ENCODE peak calls at places on chromosomes 7 and 10, in four cellular contexts. One of them, this sample, is unnamed.

GRCh38 chr10:96089116-96089515 is 41.0 kb upstream of the ZNF518A start:
- DNase-seq in memory B cell: no peak
- DNase-seq in smooth muscle cell of the brain vasculature: no peak
- DNase-seq in CD8-positive, alpha-beta T cell: no peak
- DNase-seq in this sample: no peak

GRCh38 chr10:69503896-69504265 is 52.6 kb downstream of the TSPAN15 start:
- DNase-seq in memory B cell: no peak
- DNase-seq in smooth muscle cell of the brain vasculature: no peak
- DNase-seq in CD8-positive, alpha-beta T cell: no peak
- DNase-seq in this sample: no peak

GRCh38 chr10:3468919-3469638 is 296.5 kb upstream of the PITRM1 start:
- DNase-seq in memory B cell: no peak
- DNase-seq in smooth muscle cell of the brain vasculature: no peak
- DNase-seq in CD8-positive, alpha-beta T cell: no peak
- DNase-seq in this sample: no peak

GRCh38 chr7:117279931-117280525 is 42.8 kb downstream of the WNT2 start:
- DNase-seq in memory B cell: no peak
- DNase-seq in smooth muscle cell of the brain vasculature: no peak
- DNase-seq in CD8-positive, alpha-beta T cell: no peak
- DNase-seq in this sample: no peak

GRCh38 chr10:3336673-3337293 is 164.2 kb upstream of the PITRM1 start:
- DNase-seq in memory B cell: no peak
- DNase-seq in smooth muscle cell of the brain vasculature: no peak
- DNase-seq in CD8-positive, alpha-beta T cell: no peak
- DNase-seq in this sample: no peak

GRCh38 chr10:32957341-32958084 is 517 bp downstream of the ITGB1 start:
- DNase-seq in memory B cell: peak
- DNase-seq in smooth muscle cell of the brain vasculature: no peak
- DNase-seq in CD8-positive, alpha-beta T cell: peak
- DNase-seq in this sample: no peak

GRCh38 chr10:103564799-103565365 is 71.4 kb downstream of the NEURL1 start:
- DNase-seq in memory B cell: no peak
- DNase-seq in smooth muscle cell of the brain vasculature: no peak
- DNase-seq in CD8-positive, alpha-beta T cell: no peak
- DNase-seq in this sample: no peak

GRCh38 chr10:79028056-79028430 is 40.7 kb upstream of the ZMIZ1 start:
- DNase-seq in memory B cell: no peak
- DNase-seq in smooth muscle cell of the brain vasculature: no peak
- DNase-seq in CD8-positive, alpha-beta T cell: no peak
- DNase-seq in this sample: no peak

GRCh38 chr7:149524399-149524798 is 26.8 kb upstream of the ZNF746 start:
- DNase-seq in memory B cell: no peak
- DNase-seq in smooth muscle cell of the brain vasculature: no peak
- DNase-seq in CD8-positive, alpha-beta T cell: no peak
- DNase-seq in this sample: no peak

GRCh38 chr7:36231406-36231805 is 78.4 kb downstream of the EEPD1 start:
- DNase-seq in memory B cell: no peak
- DNase-seq in smooth muscle cell of the brain vasculature: no peak
- DNase-seq in CD8-positive, alpha-beta T cell: no peak
- DNase-seq in this sample: no peak

GRCh38 chr10:19908991-19909699 is 92.9 kb downstream of the PLXDC2 start:
- DNase-seq in memory B cell: no peak
- DNase-seq in smooth muscle cell of the brain vasculature: no peak
- DNase-seq in CD8-positive, alpha-beta T cell: no peak
- DNase-seq in this sample: no peak

GRCh38 chr7:19020062-19020461 is 97.4 kb downstream of the TWIST1 start:
- DNase-seq in memory B cell: no peak
- DNase-seq in smooth muscle cell of the brain vasculature: no peak
- DNase-seq in CD8-positive, alpha-beta T cell: no peak
- DNase-seq in this sample: no peak

GRCh38 chr10:97913554-97913953 is 63.9 kb downstream of the GOLGA7B start:
- DNase-seq in memory B cell: no peak
- DNase-seq in smooth muscle cell of the brain vasculature: no peak
- DNase-seq in CD8-positive, alpha-beta T cell: no peak
- DNase-seq in this sample: no peak